ENCODE peak calls at places on chromosomes 1 and 21, in five cellular contexts. V, A, B, G and H are unnamed samples.

GRCh38 chr1:65041014-65041413 is 74.7 kb upstream of the JAK1 start:
- DNase-seq in G (no peak), A (no peak), V (no peak), B (no peak), H (peak; percentile 24)

GRCh38 chr1:2528966-2529750 is 905 bp downstream of the HES5 start:
- DNase-seq in G (no peak), V (no peak), A (no peak), B (peak; percentile 32), H (peak; percentile 91)

GRCh38 chr1:108034396-108034795 is 69.4 kb upstream of the VAV3 start:
- DNase-seq in A (no peak), G (no peak), V (no peak), B (no peak), H (no peak)

GRCh38 chr21:36207577-36208320 is 51.1 kb downstream of the DOP1B start:
- DNase-seq in V (no peak), A (no peak), B (no peak), G (peak; percentile 51), H (no peak)

GRCh38 chr21:27225142-27225541 is 258.3 kb upstream of the ADAMTS5 start:
- DNase-seq in A (no peak), V (no peak), B (no peak), G (peak; percentile 63), H (no peak)

GRCh38 chr1:15573477-15573876 is 11.4 kb downstream of the AGMAT start:
- DNase-seq in G (peak; percentile 54), A (no peak), B (no peak), V (no peak), H (no peak)

GRCh38 chr1:24191860-24192259 is 4.8 kb upstream of the IFNLR1 start:
- DNase-seq in V (no peak), A (no peak), B (no peak), G (peak; percentile 72), H (peak; percentile 57)

GRCh38 chr1:116405241-116406135 is 32.4 kb downstream of the ATP1A1 start:
- DNase-seq in B (no peak), V (no peak), A (no peak), G (no peak), H (no peak)